ENCODE peak calls at places on chromosomes 3 and 15, in eight cellular contexts. One of them, this sample, is unnamed.

GRCh38 chr3:184663756-184664155 is 48.1 kb downstream of the MAGEF1 start:
- DNase-seq in IMR-90: no peak
- DNase-seq in sigmoid colon: no peak
- DNase-seq in breast epithelium: no peak
- DNase-seq in body of pancreas: no peak
- DNase-seq in spleen: no peak
- DNase-seq in H1: no peak
- DNase-seq in ovary: no peak
- DNase-seq in this sample: no peak

GRCh38 chr15:63982381-63982854 is 63.9 kb downstream of the DAPK2 start:
- DNase-seq in breast epithelium: no peak
- DNase-seq in spleen: peak
- DNase-seq in sigmoid colon: no peak
- DNase-seq in ovary: no peak
- DNase-seq in IMR-90: no peak
- DNase-seq in H1: no peak
- DNase-seq in body of pancreas: no peak
- DNase-seq in this sample: peak

GRCh38 chr15:61653110-61653509 is 407.1 kb downstream of the VPS13C start:
- DNase-seq in IMR-90: no peak
- DNase-seq in H1: no peak
- DNase-seq in sigmoid colon: no peak
- DNase-seq in body of pancreas: no peak
- DNase-seq in spleen: no peak
- DNase-seq in breast epithelium: no peak
- DNase-seq in ovary: no peak
- DNase-seq in this sample: no peak

GRCh38 chr3:168977696-168978374 is 685.7 kb downstream of the MECOM start:
- DNase-seq in spleen: no peak
- DNase-seq in body of pancreas: no peak
- DNase-seq in breast epithelium: no peak
- DNase-seq in ovary: no peak
- DNase-seq in H1: no peak
- DNase-seq in IMR-90: peak
- DNase-seq in sigmoid colon: no peak
- DNase-seq in this sample: no peak

GRCh38 chr3:157174265-157174615 is 14.3 kb upstream of the CCNL1 start:
- DNase-seq in breast epithelium: no peak
- DNase-seq in spleen: peak
- DNase-seq in H1: no peak
- DNase-seq in ovary: peak
- DNase-seq in IMR-90: no peak
- DNase-seq in sigmoid colon: peak
- DNase-seq in body of pancreas: peak
- DNase-seq in this sample: no peak

GRCh38 chr3:155991847-155992246 is 121.4 kb downstream of the GMPS start:
- DNase-seq in breast epithelium: no peak
- DNase-seq in body of pancreas: no peak
- DNase-seq in IMR-90: no peak
- DNase-seq in spleen: no peak
- DNase-seq in sigmoid colon: no peak
- DNase-seq in H1: no peak
- DNase-seq in ovary: no peak
- DNase-seq in this sample: no peak

GRCh38 chr15:42679285-42680141 is 57.4 kb downstream of the CDAN1 start:
- DNase-seq in breast epithelium: no peak
- DNase-seq in sigmoid colon: no peak
- DNase-seq in ovary: no peak
- DNase-seq in H1: no peak
- DNase-seq in IMR-90: no peak
- DNase-seq in spleen: no peak
- DNase-seq in body of pancreas: no peak
- DNase-seq in this sample: no peak

GRCh38 chr3:38545983-38546382 is 49.8 kb downstream of the EXOG start:
- DNase-seq in spleen: peak
- DNase-seq in breast epithelium: no peak
- DNase-seq in ovary: no peak
- DNase-seq in H1: no peak
- DNase-seq in IMR-90: no peak
- DNase-seq in body of pancreas: no peak
- DNase-seq in sigmoid colon: no peak
- DNase-seq in this sample: peak

GRCh38 chr3:58532794-58533220 is 4.2 kb downstream of the ACOX2 start:
- DNase-seq in sigmoid colon: peak
- DNase-seq in IMR-90: peak
- DNase-seq in body of pancreas: peak
- DNase-seq in breast epithelium: peak
- DNase-seq in ovary: peak
- DNase-seq in H1: peak
- DNase-seq in spleen: peak
- DNase-seq in this sample: peak

GRCh38 chr3:55873523-55874254 is 386.6 kb upstream of the WNT5A start:
- DNase-seq in spleen: no peak
- DNase-seq in breast epithelium: no peak
- DNase-seq in IMR-90: peak
- DNase-seq in H1: no peak
- DNase-seq in sigmoid colon: no peak
- DNase-seq in body of pancreas: no peak
- DNase-seq in ovary: no peak
- DNase-seq in this sample: no peak

GRCh38 chr15:85389774-85390173 is 9.4 kb downstream of the AKAP13 start:
- DNase-seq in spleen: no peak
- DNase-seq in H1: no peak
- DNase-seq in body of pancreas: no peak
- DNase-seq in ovary: no peak
- DNase-seq in IMR-90: no peak
- DNase-seq in sigmoid colon: no peak
- DNase-seq in breast epithelium: no peak
- DNase-seq in this sample: no peak

GRCh38 chr3:70064194-70064787 is 64.8 kb downstream of the SAMMSON start:
- DNase-seq in body of pancreas: peak
- DNase-seq in sigmoid colon: no peak
- DNase-seq in spleen: no peak
- DNase-seq in breast epithelium: no peak
- DNase-seq in H1: no peak
- DNase-seq in ovary: no peak
- DNase-seq in IMR-90: peak
- DNase-seq in this sample: peak

GRCh38 chr3:122678496-122678895 is 2.1 kb upstream of the PARP14 start:
- DNase-seq in H1: no peak
- DNase-seq in breast epithelium: no peak
- DNase-seq in ovary: no peak
- DNase-seq in body of pancreas: no peak
- DNase-seq in IMR-90: no peak
- DNase-seq in spleen: no peak
- DNase-seq in sigmoid colon: no peak
- DNase-seq in this sample: no peak

DNA sequence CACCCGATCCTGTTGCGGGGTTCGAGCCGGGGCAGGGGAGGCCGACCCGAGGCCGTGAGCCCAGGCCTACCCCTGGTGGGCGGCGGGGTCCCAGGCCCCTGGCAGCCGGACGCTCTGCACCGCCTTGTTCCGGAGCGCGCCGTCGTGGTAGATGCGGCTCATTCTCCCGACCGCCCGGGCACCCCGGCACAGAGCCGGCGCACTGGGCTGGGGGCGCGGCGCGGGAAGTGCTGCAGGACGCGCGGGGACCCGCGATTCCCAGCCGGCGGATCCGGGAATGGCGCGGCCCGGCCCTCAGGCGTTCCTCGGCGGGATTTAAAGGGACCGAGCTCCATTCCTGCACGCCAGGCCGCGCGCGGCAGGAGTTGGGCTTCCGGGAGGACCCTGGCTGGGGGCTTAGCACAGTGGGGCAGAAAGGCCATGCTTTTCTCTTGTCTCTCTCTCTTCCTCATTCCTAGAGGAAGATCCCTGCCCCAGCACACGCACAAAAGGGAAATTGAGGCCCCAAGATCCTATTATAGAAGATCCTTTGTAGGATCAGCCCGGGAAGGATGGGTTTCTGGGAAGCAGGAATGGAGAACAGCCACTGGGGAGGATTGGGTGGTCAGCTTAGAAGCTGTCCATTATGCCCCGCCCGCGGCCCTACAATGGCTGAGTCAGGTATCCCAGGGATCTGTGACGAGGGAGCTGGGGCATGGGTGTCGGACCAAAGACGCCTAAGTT is at the start of gene ARPIN:
- DNase-seq in H1: no peak
- DNase-seq in breast epithelium: peak
- DNase-seq in sigmoid colon: peak
- DNase-seq in spleen: no peak
- DNase-seq in body of pancreas: peak
- DNase-seq in IMR-90: peak
- DNase-seq in ovary: peak
- DNase-seq in this sample: no peak
- TF ChIP-seq POLR2A in H1: peak
- TF ChIP-seq POLR2A in breast epithelium: no peak
- TF ChIP-seq POLR2A in sigmoid colon: no peak
- TF ChIP-seq POLR2A in spleen: no peak
- TF ChIP-seq POLR2A in body of pancreas: peak
- TF ChIP-seq POLR2A in IMR-90: no peak
- TF ChIP-seq POLR2A in ovary: no peak
- TF ChIP-seq POLR2A in this sample: no peak

GRCh38 chr15:70098461-70099166 is 897 bp upstream of the TLE3 start:
- DNase-seq in breast epithelium: no peak
- DNase-seq in spleen: peak
- DNase-seq in sigmoid colon: peak
- DNase-seq in IMR-90: no peak
- DNase-seq in ovary: no peak
- DNase-seq in body of pancreas: peak
- DNase-seq in H1: no peak
- DNase-seq in this sample: peak
- TF ChIP-seq POLR2A in breast epithelium: no peak
- TF ChIP-seq POLR2A in spleen: no peak
- TF ChIP-seq POLR2A in sigmoid colon: no peak
- TF ChIP-seq POLR2A in IMR-90: no peak
- TF ChIP-seq POLR2A in ovary: no peak
- TF ChIP-seq POLR2A in body of pancreas: peak
- TF ChIP-seq POLR2A in H1: no peak
- TF ChIP-seq POLR2A in this sample: no peak

DNA sequence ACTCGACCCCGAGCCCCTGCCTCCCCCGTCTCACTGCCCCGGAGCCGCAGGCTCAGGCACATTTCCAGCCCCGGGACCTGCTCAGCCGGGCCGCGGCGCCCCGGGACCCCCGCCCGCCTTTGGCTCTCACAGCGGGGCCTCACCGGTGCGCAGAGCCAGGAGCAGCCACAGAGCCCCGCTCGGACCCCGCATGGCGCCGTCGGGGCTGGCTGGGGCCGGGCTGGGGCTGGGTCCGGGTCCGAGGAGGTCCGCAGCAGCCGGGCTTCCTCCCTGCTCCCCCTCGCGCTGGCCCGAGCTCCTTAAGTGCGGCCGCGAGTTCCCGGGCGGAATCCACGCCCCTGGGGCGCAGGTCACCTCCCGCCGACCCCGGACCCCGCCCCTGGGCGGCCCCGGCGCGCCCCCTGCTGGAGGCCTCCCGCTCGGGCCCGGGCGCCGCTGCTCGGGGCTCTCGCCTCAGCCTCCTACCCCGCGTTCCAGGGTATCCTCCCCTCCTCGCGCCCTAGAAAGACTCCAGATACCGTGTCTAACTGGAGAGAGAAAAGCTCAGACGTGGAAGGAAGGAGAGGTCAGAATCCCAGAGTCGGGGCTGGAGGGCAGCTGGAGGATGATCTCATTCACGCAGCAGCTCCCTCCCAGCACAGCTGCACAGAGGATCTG is at the start of gene MELTF:
- DNase-seq in sigmoid colon: no peak
- DNase-seq in IMR-90: peak
- DNase-seq in spleen: peak
- DNase-seq in ovary: peak
- DNase-seq in body of pancreas: peak
- DNase-seq in breast epithelium: no peak
- DNase-seq in H1: no peak
- DNase-seq in this sample: peak
- TF ChIP-seq POLR2A in sigmoid colon: no peak
- TF ChIP-seq POLR2A in IMR-90: no peak
- TF ChIP-seq POLR2A in spleen: no peak
- TF ChIP-seq POLR2A in ovary: no peak
- TF ChIP-seq POLR2A in body of pancreas: no peak
- TF ChIP-seq POLR2A in breast epithelium: no peak
- TF ChIP-seq POLR2A in H1: no peak
- TF ChIP-seq POLR2A in this sample: no peak

DNA sequence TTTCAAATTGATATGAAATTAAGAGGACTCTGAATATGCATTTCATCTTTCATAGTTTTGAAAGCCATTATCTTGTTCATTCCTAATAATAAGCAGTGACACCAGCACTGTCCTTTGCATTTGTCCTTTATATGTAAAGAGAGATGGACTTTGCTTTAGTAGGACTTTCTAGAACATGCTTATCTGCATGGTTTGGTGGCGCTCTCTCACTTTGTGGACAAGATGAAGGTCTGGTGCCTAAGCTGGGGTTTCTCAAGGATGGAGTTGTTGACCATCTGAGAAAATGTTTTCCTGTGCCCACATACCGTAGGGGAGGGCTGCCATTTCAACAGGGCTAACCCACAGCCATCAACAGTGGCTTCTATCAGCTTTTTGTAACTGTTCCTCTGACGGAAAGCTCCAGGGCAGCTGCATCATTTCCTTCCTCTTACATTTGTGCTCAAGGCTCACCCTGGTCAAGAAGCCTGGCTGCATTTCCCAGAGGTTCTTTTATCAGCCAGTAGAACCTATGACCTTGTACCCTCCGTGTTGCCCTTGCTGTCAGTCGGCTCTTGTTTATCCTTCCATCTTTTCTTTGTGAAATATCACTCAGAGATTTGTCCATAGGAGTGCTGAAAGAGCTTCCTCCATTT is 44.5 kb downstream of the ABHD2 start:
- DNase-seq in IMR-90: no peak
- DNase-seq in spleen: no peak
- DNase-seq in breast epithelium: no peak
- DNase-seq in ovary: no peak
- DNase-seq in sigmoid colon: no peak
- DNase-seq in body of pancreas: no peak
- DNase-seq in H1: no peak
- DNase-seq in this sample: no peak
- TF ChIP-seq POLR2A in IMR-90: no peak
- TF ChIP-seq POLR2A in spleen: no peak
- TF ChIP-seq POLR2A in breast epithelium: no peak
- TF ChIP-seq POLR2A in ovary: no peak
- TF ChIP-seq POLR2A in sigmoid colon: no peak
- TF ChIP-seq POLR2A in body of pancreas: no peak
- TF ChIP-seq POLR2A in H1: no peak
- TF ChIP-seq POLR2A in this sample: no peak

GRCh38 chr3:12556723-12557471 is at the start of gene MKRN2:
- DNase-seq in body of pancreas: peak
- DNase-seq in H1: peak
- DNase-seq in IMR-90: peak
- DNase-seq in spleen: peak
- DNase-seq in breast epithelium: peak
- DNase-seq in sigmoid colon: peak
- DNase-seq in ovary: peak
- DNase-seq in this sample: peak
- TF ChIP-seq POLR2A in body of pancreas: peak
- TF ChIP-seq POLR2A in H1: peak
- TF ChIP-seq POLR2A in IMR-90: peak
- TF ChIP-seq POLR2A in spleen: peak
- TF ChIP-seq POLR2A in breast epithelium: peak
- TF ChIP-seq POLR2A in sigmoid colon: peak
- TF ChIP-seq POLR2A in ovary: peak
- TF ChIP-seq POLR2A in this sample: peak

GRCh38 chr15:67013696-67014095 is 51.7 kb upstream of the SMAD3 start:
- DNase-seq in ovary: no peak
- DNase-seq in IMR-90: peak
- DNase-seq in sigmoid colon: no peak
- DNase-seq in spleen: no peak
- DNase-seq in H1: no peak
- DNase-seq in body of pancreas: no peak
- DNase-seq in breast epithelium: no peak
- DNase-seq in this sample: no peak
- TF ChIP-seq POLR2A in ovary: no peak
- TF ChIP-seq POLR2A in IMR-90: no peak
- TF ChIP-seq POLR2A in sigmoid colon: no peak
- TF ChIP-seq POLR2A in spleen: no peak
- TF ChIP-seq POLR2A in H1: peak
- TF ChIP-seq POLR2A in body of pancreas: no peak
- TF ChIP-seq POLR2A in breast epithelium: no peak
- TF ChIP-seq POLR2A in this sample: no peak